ENCODE peak calls at places on chromosomes 6 and 20, in six cellular contexts. One of them, this sample, is unnamed.

GRCh38 chr6:109441069-109441816 is 719 bp downstream of the SMPD2 start:
- DNase-seq in HepG2: peak; percentile 40
- DNase-seq in thoracic aorta: no peak
- DNase-seq in right cardiac atrium: peak; percentile 80
- DNase-seq in small intestine: peak; percentile 70
- DNase-seq in body of pancreas: peak; percentile 65
- DNase-seq in this sample: no peak

GRCh38 chr6:47094351-47094925 is 52.3 kb upstream of the ADGRF1 start:
- DNase-seq in HepG2: peak; percentile 97
- DNase-seq in thoracic aorta: no peak
- DNase-seq in right cardiac atrium: no peak
- DNase-seq in small intestine: peak; percentile 76
- DNase-seq in body of pancreas: peak; percentile 58
- DNase-seq in this sample: no peak

GRCh38 chr6:43733471-43734293 is 36.3 kb upstream of the VEGFA start:
- DNase-seq in HepG2: no peak
- DNase-seq in thoracic aorta: no peak
- DNase-seq in right cardiac atrium: no peak
- DNase-seq in small intestine: no peak
- DNase-seq in body of pancreas: no peak
- DNase-seq in this sample: no peak

GRCh38 chr20:16147221-16147620 is 426.0 kb downstream of the KIF16B start:
- DNase-seq in HepG2: no peak
- DNase-seq in thoracic aorta: no peak
- DNase-seq in right cardiac atrium: no peak
- DNase-seq in small intestine: no peak
- DNase-seq in body of pancreas: no peak
- DNase-seq in this sample: no peak

GRCh38 chr6:24547243-24547642 is 52.5 kb downstream of the ALDH5A1 start:
- DNase-seq in HepG2: peak; percentile 32
- DNase-seq in thoracic aorta: no peak
- DNase-seq in right cardiac atrium: no peak
- DNase-seq in small intestine: no peak
- DNase-seq in body of pancreas: no peak
- DNase-seq in this sample: no peak

GRCh38 chr20:18567739-18568091 is 483 bp downstream of the SMIM26 start:
- DNase-seq in HepG2: no peak
- DNase-seq in thoracic aorta: no peak
- DNase-seq in right cardiac atrium: no peak
- DNase-seq in small intestine: no peak
- DNase-seq in body of pancreas: no peak
- DNase-seq in this sample: no peak

GRCh38 chr6:76876922-76877553 is 586.3 kb downstream of the HTR1B start:
- DNase-seq in HepG2: peak; percentile 65
- DNase-seq in thoracic aorta: no peak
- DNase-seq in right cardiac atrium: peak; percentile 36
- DNase-seq in small intestine: peak; percentile 86
- DNase-seq in body of pancreas: peak; percentile 72
- DNase-seq in this sample: no peak

GRCh38 chr6:163310973-163311383 is 103.5 kb upstream of the QKI start:
- DNase-seq in HepG2: no peak
- DNase-seq in thoracic aorta: no peak
- DNase-seq in right cardiac atrium: no peak
- DNase-seq in small intestine: no peak
- DNase-seq in body of pancreas: no peak
- DNase-seq in this sample: no peak

GRCh38 chr6:106097368-106098231 is 11.5 kb downstream of the PRDM1 start:
- DNase-seq in HepG2: no peak
- DNase-seq in thoracic aorta: no peak
- DNase-seq in right cardiac atrium: no peak
- DNase-seq in small intestine: peak; percentile 84
- DNase-seq in body of pancreas: peak; percentile 42
- DNase-seq in this sample: no peak

DNA sequence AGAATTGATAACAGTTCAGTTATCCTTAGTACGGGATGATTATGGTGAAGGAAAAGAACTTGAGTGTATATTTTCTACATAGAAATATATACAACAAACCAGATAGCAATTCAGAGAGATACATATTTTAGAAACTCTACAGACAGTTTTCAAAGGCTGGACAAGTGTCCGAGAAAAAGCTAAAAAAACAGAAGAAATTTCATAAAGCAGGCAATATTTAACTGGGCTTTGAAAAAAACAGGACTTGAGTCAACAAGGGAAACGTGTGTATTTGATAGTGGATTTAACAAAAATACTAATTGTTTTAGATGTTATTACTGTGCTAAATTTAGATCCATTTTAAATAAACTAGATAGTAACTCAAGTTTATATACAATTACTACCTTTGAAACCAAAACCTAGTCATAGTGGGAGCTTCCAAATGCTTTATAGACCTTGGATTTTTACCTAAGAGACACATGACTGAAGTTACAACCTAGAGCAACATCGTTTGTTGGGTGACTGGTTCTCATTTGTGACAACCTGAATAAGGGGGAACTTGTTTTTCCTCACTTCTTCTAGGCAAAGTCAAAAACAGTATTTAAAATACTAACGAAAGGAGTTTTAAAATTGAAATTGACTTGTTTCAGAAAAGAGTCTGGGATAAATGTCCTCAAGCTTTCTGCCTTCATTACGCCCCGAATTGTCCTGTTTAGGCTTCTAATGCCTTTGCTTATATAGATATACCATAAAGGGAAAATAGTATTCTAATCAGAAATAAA is 116.7 kb upstream of the PRSS16 start:
- DNase-seq in HepG2: no peak
- DNase-seq in thoracic aorta: no peak
- DNase-seq in right cardiac atrium: no peak
- DNase-seq in small intestine: no peak
- DNase-seq in body of pancreas: no peak
- DNase-seq in this sample: no peak
- H3K4me3 ChIP-seq in HepG2: peak overlapping the region; percentile 36
- H3K4me3 ChIP-seq in thoracic aorta: peak overlapping the region; percentile 73
- H3K4me3 ChIP-seq in right cardiac atrium: peak overlapping the region; percentile 41
- H3K4me3 ChIP-seq in small intestine: peak overlapping the region; percentile 48
- H3K4me3 ChIP-seq in body of pancreas: no peak overlapping the region
- H3K4me3 ChIP-seq in this sample: peak overlapping the region; percentile 67

GRCh38 chr6:138160329-138161117 is 1.2 kb upstream of the ARFGEF3 start:
- DNase-seq in HepG2: no peak
- DNase-seq in thoracic aorta: no peak
- DNase-seq in right cardiac atrium: no peak
- DNase-seq in small intestine: no peak
- DNase-seq in body of pancreas: no peak
- DNase-seq in this sample: no peak

GRCh38 chr6:138159246-138159645 is 2.5 kb upstream of the ARFGEF3 start:
- DNase-seq in HepG2: no peak
- DNase-seq in thoracic aorta: no peak
- DNase-seq in right cardiac atrium: no peak
- DNase-seq in small intestine: no peak
- DNase-seq in body of pancreas: no peak
- DNase-seq in this sample: no peak

GRCh38 chr6:138162104-138162946 is 586 bp downstream of the ARFGEF3 start:
- DNase-seq in HepG2: no peak
- DNase-seq in thoracic aorta: no peak
- DNase-seq in right cardiac atrium: peak; percentile 45
- DNase-seq in small intestine: peak; percentile 60
- DNase-seq in body of pancreas: peak; percentile 55
- DNase-seq in this sample: no peak

GRCh38 chr6:138161434-138162103 is at the start of gene ARFGEF3:
- DNase-seq in HepG2: peak; percentile 25
- DNase-seq in thoracic aorta: no peak
- DNase-seq in right cardiac atrium: peak; percentile 83
- DNase-seq in small intestine: peak; percentile 72
- DNase-seq in body of pancreas: peak; percentile 77
- DNase-seq in this sample: no peak

GRCh38 chr6:138161118-138161433 is 663 bp upstream of the ARFGEF3 start:
- DNase-seq in HepG2: no peak
- DNase-seq in thoracic aorta: no peak
- DNase-seq in right cardiac atrium: no peak
- DNase-seq in small intestine: no peak
- DNase-seq in body of pancreas: no peak
- DNase-seq in this sample: no peak
- H3K4me3 ChIP-seq in HepG2: peak overlapping the region; percentile 52
- H3K4me3 ChIP-seq in thoracic aorta: peak overlapping the region; percentile 82
- H3K4me3 ChIP-seq in right cardiac atrium: peak overlapping the region; percentile 61
- H3K4me3 ChIP-seq in small intestine: peak overlapping the region; percentile 66
- H3K4me3 ChIP-seq in body of pancreas: peak overlapping the region; percentile 20
- H3K4me3 ChIP-seq in this sample: peak overlapping the region; percentile 71

DNA sequence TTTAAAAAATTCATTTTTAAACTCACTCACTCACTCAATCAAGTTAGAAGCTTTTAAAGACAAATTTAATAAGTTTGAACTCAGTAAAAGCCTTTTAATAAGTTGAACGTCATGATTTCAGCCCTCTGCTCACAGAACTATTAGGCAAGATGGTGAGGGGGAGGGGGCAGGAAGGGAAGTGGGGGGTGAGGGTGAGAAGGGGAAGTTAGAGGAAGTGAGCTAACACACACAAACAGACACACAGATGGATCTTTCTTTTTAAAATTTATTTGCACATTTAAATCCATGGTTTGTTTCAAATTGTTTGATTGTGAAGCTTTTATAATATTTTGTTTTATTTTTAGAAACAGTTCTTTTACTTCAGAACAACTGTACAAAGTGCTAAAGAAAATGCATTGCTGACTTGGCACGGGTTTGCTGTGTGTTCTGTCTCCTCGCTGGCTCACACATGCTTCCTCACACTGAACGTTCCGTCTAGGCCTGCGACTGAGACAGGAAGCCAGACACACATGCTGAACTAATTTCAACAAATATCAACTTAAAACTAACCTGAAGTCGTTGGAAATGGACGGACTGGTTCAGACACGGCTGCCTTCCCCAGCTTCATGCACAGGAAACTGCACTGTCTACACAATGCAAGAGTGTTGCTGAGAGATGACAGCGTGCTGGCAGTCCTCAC is 7.9 kb upstream of the ZBP1 start:
- DNase-seq in HepG2: no peak
- DNase-seq in thoracic aorta: no peak
- DNase-seq in right cardiac atrium: peak; percentile 79
- DNase-seq in small intestine: peak; percentile 50
- DNase-seq in body of pancreas: peak; percentile 55
- DNase-seq in this sample: peak; percentile 40
- H3K4me3 ChIP-seq in HepG2: no peak overlapping the region
- H3K4me3 ChIP-seq in thoracic aorta: peak overlapping the region; percentile 8
- H3K4me3 ChIP-seq in right cardiac atrium: no peak overlapping the region
- H3K4me3 ChIP-seq in small intestine: no peak overlapping the region
- H3K4me3 ChIP-seq in body of pancreas: no peak overlapping the region
- H3K4me3 ChIP-seq in this sample: no peak overlapping the region

GRCh38 chr6:14039038-14039437 is 78.5 kb upstream of the CD83 start:
- DNase-seq in HepG2: no peak
- DNase-seq in thoracic aorta: no peak
- DNase-seq in right cardiac atrium: no peak
- DNase-seq in small intestine: no peak
- DNase-seq in body of pancreas: no peak
- DNase-seq in this sample: no peak

GRCh38 chr6:14038636-14039035 is 78.9 kb upstream of the CD83 start:
- DNase-seq in HepG2: no peak
- DNase-seq in thoracic aorta: no peak
- DNase-seq in right cardiac atrium: no peak
- DNase-seq in small intestine: no peak
- DNase-seq in body of pancreas: no peak
- DNase-seq in this sample: peak; percentile 46

GRCh38 chr6:14035448-14035847 is 82.1 kb upstream of the CD83 start:
- DNase-seq in HepG2: no peak
- DNase-seq in thoracic aorta: no peak
- DNase-seq in right cardiac atrium: no peak
- DNase-seq in small intestine: no peak
- DNase-seq in body of pancreas: peak; percentile 76
- DNase-seq in this sample: peak; percentile 35

GRCh38 chr6:14036911-14037310 is 80.7 kb upstream of the CD83 start:
- DNase-seq in HepG2: no peak
- DNase-seq in thoracic aorta: no peak
- DNase-seq in right cardiac atrium: no peak
- DNase-seq in small intestine: no peak
- DNase-seq in body of pancreas: no peak
- DNase-seq in this sample: no peak

DNA sequence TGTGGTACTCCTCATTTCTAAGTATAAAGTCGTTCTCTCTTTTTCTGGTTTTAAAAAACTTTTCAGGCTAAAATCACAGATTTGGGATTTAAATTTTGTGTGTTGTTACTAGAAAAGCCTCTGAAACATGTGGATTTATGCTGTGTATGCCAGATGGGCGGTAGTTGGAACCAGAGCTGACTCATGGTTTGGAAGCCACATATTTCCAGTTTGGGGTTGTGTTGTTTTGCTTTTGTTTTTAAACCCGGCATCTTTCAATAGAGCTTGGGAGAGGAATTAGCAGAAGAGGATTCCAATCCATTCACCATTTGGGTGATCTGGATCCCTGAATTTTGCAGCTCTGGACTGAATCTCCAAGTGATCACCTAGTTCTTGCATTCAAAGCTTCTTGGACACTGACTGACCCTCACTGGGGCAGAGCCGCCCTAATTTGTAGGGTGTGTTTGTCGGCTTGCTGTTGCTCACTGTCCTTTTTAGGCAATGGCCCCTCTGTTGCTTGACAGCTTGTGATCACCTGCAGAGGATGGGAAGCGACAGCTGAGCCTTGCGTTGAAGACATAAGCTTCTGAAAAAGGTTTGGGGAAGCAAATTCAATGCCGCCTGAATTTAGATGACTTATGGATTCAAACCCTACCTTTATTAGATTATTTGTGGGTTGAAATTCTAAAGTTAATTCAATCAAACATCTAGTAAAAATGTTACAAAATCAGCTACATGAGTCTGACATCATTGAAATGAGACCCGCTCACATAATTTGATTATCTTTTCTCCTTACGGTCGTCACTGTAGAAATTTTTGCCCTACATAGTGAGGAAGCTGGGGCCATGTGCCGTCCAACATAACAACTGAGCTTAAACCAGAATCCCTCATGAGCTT is 79.9 kb upstream of the CD83 start:
- DNase-seq in HepG2: no peak
- DNase-seq in thoracic aorta: no peak
- DNase-seq in right cardiac atrium: no peak
- DNase-seq in small intestine: no peak
- DNase-seq in body of pancreas: no peak
- DNase-seq in this sample: peak; percentile 27
- H3K4me3 ChIP-seq in HepG2: no peak overlapping the region
- H3K4me3 ChIP-seq in thoracic aorta: no peak overlapping the region
- H3K4me3 ChIP-seq in right cardiac atrium: no peak overlapping the region
- H3K4me3 ChIP-seq in small intestine: no peak overlapping the region
- H3K4me3 ChIP-seq in body of pancreas: no peak overlapping the region
- H3K4me3 ChIP-seq in this sample: no peak overlapping the region

GRCh38 chr6:150695652-150696051 is 96.0 kb downstream of the PLEKHG1 start:
- DNase-seq in HepG2: no peak
- DNase-seq in thoracic aorta: no peak
- DNase-seq in right cardiac atrium: no peak
- DNase-seq in small intestine: no peak
- DNase-seq in body of pancreas: no peak
- DNase-seq in this sample: no peak
- H3K4me3 ChIP-seq in HepG2: no peak overlapping the region
- H3K4me3 ChIP-seq in thoracic aorta: no peak overlapping the region
- H3K4me3 ChIP-seq in right cardiac atrium: no peak overlapping the region
- H3K4me3 ChIP-seq in small intestine: no peak overlapping the region
- H3K4me3 ChIP-seq in body of pancreas: no peak overlapping the region
- H3K4me3 ChIP-seq in this sample: no peak overlapping the region

This sample was measured in skeletal muscle cell.